ENCODE peak calls at places on chromosomes 4 and X, in five cellular contexts. H is HepG2, V is GM23338, C is HCT116, J is sigmoid colon. S is an unnamed sample.
A peak's percentile ranks its signal among the peaks of the same experiment; 100 is the strongest.

GRCh38 chrX:36422368-36422767 is 502.8 kb downstream of the CFAP47 start:
- DNase-seq in H (no peak), V (peak; percentile 20), C (no peak), J (no peak), S (no peak)

GRCh38 chr4:137375111-137375850 is 157.0 kb downstream of the PCDH18 start:
- DNase-seq in H (no peak), V (no peak), C (no peak), J (no peak), S (no peak)

GRCh38 chr4:35300996-35301774 is 943.1 kb downstream of the ARAP2 start:
- DNase-seq in H (no peak), V (peak; percentile 69), C (no peak), J (no peak), S (no peak)

GRCh38 chr4:99414401-99414800 is 20.7 kb downstream of the ADH7 start:
- DNase-seq in H (no peak), V (no peak), C (no peak), J (no peak), S (no peak)

GRCh38 chrX:32572644-32573043 is 638.7 kb downstream of the DMD start:
- DNase-seq in H (no peak), V (no peak), C (no peak), J (no peak), S (no peak)

GRCh38 chrX:31870267-31870666 is 798.4 kb upstream of the FTHL17 start:
- DNase-seq in H (no peak), V (no peak), C (no peak), J (no peak), S (no peak)

GRCh38 chr4:176001171-176002006 is 64.3 kb upstream of the WDR17 start:
- DNase-seq in H (no peak), V (peak; percentile 93), C (peak; percentile 15), J (peak; percentile 87), S (no peak)

GRCh38 chr4:26288308-26288982 is 32.4 kb upstream of the RBPJ start:
- DNase-seq in H (no peak), V (no peak), C (no peak), J (no peak), S (no peak)

GRCh38 chrX:2696698-2697215 is 5.7 kb downstream of the CD99 start:
- DNase-seq in H (no peak), V (no peak), C (no peak), J (no peak), S (no peak)

GRCh38 chr4:138845664-138846063 is 169.9 kb upstream of the NOCT start:
- DNase-seq in H (no peak), V (no peak), C (no peak), J (no peak), S (no peak)

GRCh38 chrX:140157611-140158010 is 192.3 kb upstream of the CXorf66 start:
- DNase-seq in H (no peak), V (peak; percentile 5), C (no peak), J (no peak), S (no peak)

GRCh38 chr4:86965019-86965976 is 30.5 kb downstream of the AFF1 start:
- DNase-seq in H (no peak), V (peak; percentile 53), C (no peak), J (no peak), S (no peak)

DNA sequence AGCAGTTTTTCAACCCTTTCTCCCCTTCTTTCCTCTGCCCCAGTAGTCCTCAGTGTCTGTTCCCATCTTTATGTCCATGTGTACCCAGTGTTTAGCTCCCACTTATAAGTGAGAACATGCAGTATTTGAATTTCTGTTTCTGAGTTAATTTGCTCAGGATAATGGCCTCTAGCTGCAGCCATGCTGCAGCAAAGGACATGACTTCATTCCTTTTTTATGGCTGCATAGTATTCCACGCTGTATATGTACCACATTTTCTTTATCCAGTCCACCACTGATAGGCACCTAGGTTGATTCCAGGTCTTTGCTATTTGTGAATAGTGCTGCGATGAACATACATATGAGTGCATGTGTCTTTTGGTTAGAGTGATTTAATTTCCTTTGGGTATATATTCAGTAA is 54.7 kb upstream of the ANK2 start:
- DNase-seq in H (no peak), V (no peak), C (no peak), J (no peak), S (no peak)
- H3K27ac ChIP-seq in H (no peak overlapping the region), V (no peak overlapping the region), C (no peak overlapping the region), J (no peak overlapping the region), S (no peak overlapping the region)

DNA sequence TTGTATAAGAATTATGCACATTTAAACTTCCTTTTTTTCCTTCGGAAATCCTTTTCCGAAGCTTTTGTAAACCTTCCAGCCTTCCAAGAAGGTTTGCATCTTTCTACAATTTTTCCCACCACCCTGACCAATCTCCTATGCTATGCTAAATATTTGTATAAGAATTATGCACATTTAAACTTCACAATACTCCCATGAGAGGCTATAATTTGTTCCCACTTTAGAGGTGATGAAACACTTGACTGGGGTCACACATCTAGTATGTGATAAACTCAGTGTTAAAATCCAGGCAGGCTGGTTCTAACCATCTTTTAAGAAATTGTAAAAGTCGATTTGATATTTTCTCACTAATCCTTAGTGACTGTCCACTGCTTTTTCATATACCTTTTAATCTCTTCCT is 22.1 kb downstream of the NUDT6 start:
- DNase-seq in H (no peak), V (no peak), C (no peak), J (no peak), S (no peak)
- H3K4me1 ChIP-seq in H (no peaks in the 10 kb centered on the region), V (peaks cover 21% of the 10 kb centered on the region), C (peaks cover 23% of the 10 kb centered on the region), J (peaks cover 24% of the 10 kb centered on the region), S (no peaks in the 10 kb centered on the region)

GRCh38 chrX:53688300-53688699 is 1.8 kb upstream of the HUWE1 start:
- DNase-seq in H (no peak), V (no peak), C (no peak), J (no peak), S (no peak)

GRCh38 chrX:53685711-53686110 is 808 bp downstream of the HUWE1 start:
- DNase-seq in H (no peak), V (no peak), C (no peak), J (no peak), S (no peak)

GRCh38 chrX:53683556-53684414 is 2.7 kb downstream of the HUWE1 start:
- DNase-seq in H (peak; percentile 97), V (peak; percentile 98), C (peak; percentile 96), J (peak; percentile 98), S (peak; percentile 97)

GRCh38 chrX:53684415-53685192 is 1.9 kb downstream of the HUWE1 start:
- DNase-seq in H (no peak), V (peak; percentile 3), C (no peak), J (no peak), S (no peak)

GRCh38 chrX:53686151-53686885 is at the start of gene HUWE1:
- DNase-seq in H (peak; percentile 52), V (peak; percentile 86), C (no peak), J (peak; percentile 89), S (no peak)
- TF ChIP-seq POLR2AphosphoS5 in H (peak; percentile 69), V (peak; percentile 75), C (peak; percentile 71), J (peak; percentile 61), S (peak; percentile 74)

DNA sequence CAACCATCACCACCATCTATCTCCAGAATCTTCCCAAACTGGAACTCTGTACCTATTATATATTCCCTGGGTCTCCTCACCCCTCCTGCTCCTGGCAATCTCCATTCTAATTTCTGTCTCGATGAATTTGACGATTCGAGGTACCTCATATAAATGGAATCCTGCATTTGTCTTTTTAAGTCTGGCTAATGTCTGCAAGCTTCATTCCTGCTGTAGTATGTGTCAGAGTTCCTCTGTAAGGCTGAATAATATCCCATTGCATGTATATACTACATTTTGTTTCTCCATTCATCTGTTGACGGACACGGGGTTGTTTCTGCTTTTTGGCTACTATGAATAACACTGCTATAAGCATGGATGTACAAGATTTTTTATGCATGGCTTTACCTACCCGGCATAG is 19.5 kb downstream of the PRKG2 start:
- DNase-seq in H (no peak), V (no peak), C (no peak), J (no peak), S (no peak)
- H3K27ac ChIP-seq in H (no peak overlapping the region), V (no peak overlapping the region), C (no peak overlapping the region), J (peak overlapping the region; percentile 36), S (no peak overlapping the region)

S was measured in vagina.